ENCODE peak calls at places on chromosomes 3 and 15, in nine cellular contexts. R is GM12878, Z is uterus, L is left lung, I is left ventricle myocardium inferior, V is cardiac muscle cell, U is upper lobe of left lung, P is MM.1S, S is heart right ventricle. Q is an unnamed sample. For H3K9me3, the result is how much of the 10 kb centered on the place peaks cover.

GRCh38 chr15:35168464-35168863 is 83.4 kb upstream of the NANOGP8 start:
- DNase-seq in R (no peak), Z (no peak), L (no peak), I (no peak), V (no peak), U (no peak), P (no peak), S (no peak), Q (no peak)

GRCh38 chr3:15708882-15709677 is 88.7 kb downstream of the ANKRD28 start:
- DNase-seq in R (no peak), Z (no peak), L (no peak), I (no peak), V (no peak), U (no peak), P (no peak), S (no peak), Q (no peak)

GRCh38 chr15:73560501-73561117 is 72.6 kb downstream of the NPTN start:
- DNase-seq in R (peak), Z (no peak), L (no peak), I (no peak), V (peak), U (no peak), P (peak), S (peak), Q (no peak)

GRCh38 chr3:16831846-16832245 is 52.9 kb upstream of the PLCL2 start:
- DNase-seq in R (no peak), Z (no peak), L (no peak), I (no peak), V (no peak), U (no peak), P (no peak), S (no peak), Q (no peak)

GRCh38 chr15:32716960-32717289 is 879 bp upstream of the GREM1 start:
- DNase-seq in R (no peak), Z (no peak), L (no peak), I (no peak), V (no peak), U (no peak), P (no peak), S (no peak), Q (no peak)

GRCh38 chr15:74499366-74499765 is 38.4 kb upstream of the UBL7 start:
- DNase-seq in R (no peak), Z (no peak), L (no peak), I (no peak), V (no peak), U (no peak), P (no peak), S (no peak), Q (no peak)

GRCh38 chr3:192481638-192482037 is 245.7 kb downstream of the FGF12 start:
- DNase-seq in R (no peak), Z (no peak), L (no peak), I (no peak), V (no peak), U (no peak), P (no peak), S (no peak), Q (no peak)

GRCh38 chr3:177777699-177778098 is 580.4 kb upstream of the TBL1XR1 start:
- DNase-seq in R (peak), Z (no peak), L (no peak), I (peak), V (peak), U (no peak), P (peak), S (peak), Q (peak)

GRCh38 chr3:65914740-65915366 is 123.9 kb downstream of the MAGI1 start:
- DNase-seq in R (no peak), Z (no peak), L (no peak), I (no peak), V (no peak), U (no peak), P (peak), S (no peak), Q (no peak)

GRCh38 chr3:190849607-190850006 is 12.9 kb downstream of the GMNC start:
- DNase-seq in R (no peak), Z (no peak), L (no peak), I (no peak), V (no peak), U (no peak), P (no peak), S (no peak), Q (no peak)

GRCh38 chr3:46400000-46400734 is 6.7 kb downstream of the CCR5AS start:
- DNase-seq in R (no peak), Z (no peak), L (no peak), I (no peak), V (peak), U (no peak), P (no peak), S (no peak), Q (no peak)

GRCh38 chr3:172915911-172916514 is 165.5 kb downstream of the ECT2 start:
- DNase-seq in R (no peak), Z (no peak), L (no peak), I (no peak), V (no peak), U (no peak), P (no peak), S (no peak), Q (no peak)

GRCh38 chr3:140753865-140754754 is 76.2 kb downstream of the TRIM42 start:
- DNase-seq in R (peak), Z (no peak), L (no peak), I (no peak), V (no peak), U (no peak), P (peak), S (no peak), Q (no peak)

GRCh38 chr3:132785292-132785691 is 63.1 kb upstream of the NPHP3 start:
- DNase-seq in R (no peak), Z (no peak), L (no peak), I (no peak), V (no peak), U (no peak), P (no peak), S (no peak), Q (no peak)

GRCh38 chr3:31724681-31725080 is 192.0 kb downstream of the STT3B start:
- DNase-seq in R (no peak), Z (no peak), L (no peak), I (no peak), V (no peak), U (no peak), P (no peak), S (no peak), Q (no peak)

GRCh38 chr15:69478259-69478687 is 25.7 kb downstream of the RPLP1 start:
- DNase-seq in R (no peak), Z (peak), L (peak), I (peak), V (peak), U (peak), P (peak), S (peak), Q (peak)

GRCh38 chr15:60838206-60838605 is 359.3 kb upstream of the ICE2 start:
- DNase-seq in R (no peak), Z (no peak), L (no peak), I (no peak), V (no peak), U (peak), P (no peak), S (no peak), Q (no peak)

GRCh38 chr15:66651198-66651597 is 50.8 kb upstream of the SMAD6 start:
- DNase-seq in R (no peak), Z (no peak), L (no peak), I (no peak), V (no peak), U (no peak), P (no peak), S (no peak), Q (no peak)

GRCh38 chr15:81229596-81229995 is 32.9 kb downstream of the IL16 start:
- DNase-seq in R (no peak), Z (peak), L (peak), I (peak), V (no peak), U (peak), P (no peak), S (peak), Q (no peak)

GRCh38 chr15:51051776-51052175 is 42.9 kb downstream of the TNFAIP8L3 start:
- DNase-seq in R (no peak), Z (no peak), L (no peak), I (peak), V (no peak), U (no peak), P (no peak), S (peak), Q (no peak)

GRCh38 chr3:179179256-179179655 is 31.1 kb downstream of the PIK3CA start:
- DNase-seq in R (no peak), Z (no peak), L (no peak), I (no peak), V (no peak), U (no peak), P (no peak), S (no peak), Q (no peak)
- H3K27ac ChIP-seq in R (no peak), Z (peak), L (no peak), I (peak), V (no peak), U (no peak), P (no peak), S (no peak), Q (no peak)

GRCh38 chr3:179133575-179133974 is 14.6 kb upstream of the PIK3CA start:
- DNase-seq in R (no peak), Z (no peak), L (no peak), I (no peak), V (no peak), U (no peak), P (no peak), S (no peak), Q (no peak)
- H3K9me3 ChIP-seq in R (under half), Z (under half), L (under half), I (under half), V (under half), U (under half), P (under half), S (under half), Q (under half)

DNA sequence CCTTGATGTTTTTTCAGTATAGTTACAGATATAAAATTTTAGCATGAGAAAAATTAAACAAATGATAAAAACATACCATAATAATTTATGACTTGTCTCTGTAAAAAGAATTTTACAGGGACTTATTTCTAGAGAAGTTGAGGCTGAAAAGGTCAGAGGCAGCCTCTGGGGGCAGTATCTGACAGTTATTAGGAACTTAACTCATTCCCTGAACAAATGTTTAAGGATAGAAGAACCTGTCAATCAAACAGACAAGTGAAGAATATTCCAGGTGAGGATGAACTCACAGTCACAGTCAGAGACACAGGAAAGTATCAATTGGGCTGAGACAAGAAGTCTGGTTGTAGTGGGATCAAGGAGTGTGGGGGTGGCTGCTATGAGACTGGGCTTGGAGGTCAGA is 7.3 kb downstream of the MYLK start:
- DNase-seq in R (no peak), Z (no peak), L (no peak), I (no peak), V (no peak), U (no peak), P (no peak), S (no peak), Q (no peak)
- TF ChIP-seq CTCF in R (peak), Z (no peak), L (no peak), I (no peak), V (peak), U (no peak), P (peak), S (no peak), Q (no peak)

GRCh38 chr3:53028641-53029040 is 17.2 kb downstream of the SFMBT1 start:
- DNase-seq in R (no peak), Z (no peak), L (no peak), I (no peak), V (no peak), U (no peak), P (no peak), S (no peak), Q (no peak)

GRCh38 chr3:53026423-53027162 is 19.3 kb downstream of the SFMBT1 start:
- DNase-seq in R (no peak), Z (no peak), L (no peak), I (no peak), V (no peak), U (no peak), P (no peak), S (no peak), Q (no peak)

GRCh38 chr3:53027254-53027844 is 18.5 kb downstream of the SFMBT1 start:
- DNase-seq in R (no peak), Z (no peak), L (no peak), I (no peak), V (peak), U (no peak), P (no peak), S (no peak), Q (no peak)

GRCh38 chr3:53032609-53033008 is 13.3 kb downstream of the SFMBT1 start:
- DNase-seq in R (no peak), Z (no peak), L (no peak), I (no peak), V (no peak), U (no peak), P (no peak), S (no peak), Q (no peak)

GRCh38 chr3:53030864-53031445 is 14.9 kb downstream of the SFMBT1 start:
- DNase-seq in R (no peak), Z (no peak), L (no peak), I (no peak), V (no peak), U (no peak), P (no peak), S (no peak), Q (peak)
- H3K27ac ChIP-seq in R (no peak), Z (no peak), L (no peak), I (no peak), V (no peak), U (no peak), P (no peak), S (no peak), Q (no peak)

GRCh38 chr3:26365706-26366105 is 256.9 kb upstream of the LRRC3B start:
- DNase-seq in R (no peak), Z (no peak), L (no peak), I (no peak), V (no peak), U (no peak), P (no peak), S (no peak), Q (no peak)
- H3K9me3 ChIP-seq in R (under half), Z (under half), L (under half), I (under half), V (under half), U (under half), P (under half), S (under half), Q (under half)

DNA sequence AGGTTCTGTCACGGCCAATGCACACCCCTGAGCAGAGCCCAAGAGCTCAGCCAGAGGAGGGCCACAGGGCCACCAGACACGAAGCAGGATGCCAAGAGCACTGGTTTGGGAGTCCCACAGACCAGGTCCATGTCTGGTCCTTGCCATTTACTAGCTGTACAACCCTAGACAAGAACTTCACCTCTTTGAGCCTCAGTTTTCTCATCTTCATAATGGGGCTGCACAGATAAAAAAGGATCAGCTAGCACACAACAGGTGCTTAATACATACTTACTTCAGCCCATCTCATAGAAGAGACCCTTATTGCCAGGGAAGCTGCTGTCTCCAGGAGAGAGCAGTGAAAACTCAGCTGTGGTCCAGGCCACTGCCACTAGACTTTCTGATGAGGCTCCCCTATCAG is 152.0 kb downstream of the NUP210 start:
- DNase-seq in R (no peak), Z (no peak), L (peak), I (no peak), V (no peak), U (no peak), P (no peak), S (no peak), Q (no peak)
- TF ChIP-seq CTCF in R (no peak), Z (no peak), L (no peak), I (no peak), V (no peak), U (no peak), P (no peak), S (no peak), Q (no peak)

GRCh38 chr3:114331710-114332109 is 37.9 kb downstream of the TIGIT start:
- DNase-seq in R (no peak), Z (no peak), L (no peak), I (no peak), V (no peak), U (no peak), P (no peak), S (no peak), Q (no peak)
- H3K27ac ChIP-seq in R (no peak), Z (no peak), L (no peak), I (no peak), V (no peak), U (no peak), P (peak), S (no peak), Q (no peak)

GRCh38 chr15:52783929-52784798 is 6.0 kb downstream of the ONECUT1 start:
- DNase-seq in R (no peak), Z (no peak), L (peak), I (no peak), V (peak), U (peak), P (no peak), S (no peak), Q (no peak)
- H3K9me3 ChIP-seq in R (under half), Z (under half), L (under half), I (under half), V (under half), U (under half), P (under half), S (under half), Q (under half)

GRCh38 chr3:87006844-87007439 is 16.0 kb upstream of the VGLL3 start:
- DNase-seq in R (no peak), Z (no peak), L (no peak), I (no peak), V (no peak), U (no peak), P (no peak), S (no peak), Q (no peak)
- TF ChIP-seq CTCF in R (peak), Z (no peak), L (no peak), I (peak), V (peak), U (no peak), P (no peak), S (no peak), Q (no peak)

GRCh38 chr3:45167011-45167911 is 21.1 kb upstream of the CDCP1 start:
- DNase-seq in R (no peak), Z (peak), L (peak), I (peak), V (peak), U (peak), P (peak), S (peak), Q (peak)

GRCh38 chr3:45170071-45170470 is 23.9 kb upstream of the CDCP1 start:
- DNase-seq in R (no peak), Z (no peak), L (no peak), I (peak), V (no peak), U (no peak), P (no peak), S (peak), Q (no peak)

GRCh38 chr3:45165497-45166282 is 19.5 kb upstream of the CDCP1 start:
- DNase-seq in R (no peak), Z (no peak), L (no peak), I (no peak), V (no peak), U (no peak), P (no peak), S (no peak), Q (no peak)

GRCh38 chr3:45166283-45166879 is 20.2 kb upstream of the CDCP1 start:
- DNase-seq in R (no peak), Z (no peak), L (no peak), I (no peak), V (no peak), U (no peak), P (no peak), S (no peak), Q (no peak)

GRCh38 chr3:45168451-45168850 is 22.3 kb upstream of the CDCP1 start:
- DNase-seq in R (no peak), Z (no peak), L (no peak), I (no peak), V (no peak), U (no peak), P (no peak), S (no peak), Q (no peak)
- H3K27ac ChIP-seq in R (no peak), Z (no peak), L (no peak), I (no peak), V (no peak), U (no peak), P (no peak), S (no peak), Q (no peak)